ENCODE peak calls at places on chromosomes 5 and 9, in seven cellular contexts. K, R, I, U, C, Z and B are unnamed samples.
A peak's percentile ranks its signal among the peaks of the same experiment; 100 is the strongest.

GRCh38 chr5:73506459-73506955 is 8.3 kb downstream of the BTF3 start:
- DNase-seq in K (no peak), R (no peak), I (no peak), Z (no peak), C (no peak), U (no peak), B (no peak)

GRCh38 chr9:124831642-124832364 is 21.5 kb upstream of the WDR38 start:
- DNase-seq in K (no peak), C (no peak), U (no peak), Z (no peak), I (no peak), R (no peak), B (no peak)

GRCh38 chr5:163409384-163409783 is 28.0 kb upstream of the CCNG1 start:
- DNase-seq in I (no peak), U (no peak), Z (no peak), R (no peak), K (no peak), C (no peak), B (no peak)

GRCh38 chr9:138063033-138063432 is 185.5 kb downstream of the CACNA1B start:
- DNase-seq in Z (no peak), C (no peak), K (no peak), U (no peak), R (no peak), I (no peak), B (no peak)

GRCh38 chr9:127711226-127711701 is 4.2 kb downstream of the PTRH1 start:
- DNase-seq in R (peak; percentile 48), C (peak; percentile 57), K (peak; percentile 56), U (no peak), Z (no peak), I (no peak), B (peak; percentile 71)

GRCh38 chr5:127011151-127011550 is 19.2 kb downstream of the MARCHF3 start:
- DNase-seq in I (no peak), K (no peak), C (no peak), R (no peak), U (no peak), Z (no peak), B (no peak)

GRCh38 chr9:14263707-14264483 is 50.0 kb downstream of the NFIB start:
- DNase-seq in U (no peak), Z (no peak), R (no peak), I (no peak), C (no peak), K (no peak), B (no peak)

GRCh38 chr9:5626727-5627634 is 1.9 kb upstream of the RIC1 start:
- DNase-seq in I (peak; percentile 35), Z (no peak), R (no peak), K (no peak), U (no peak), C (no peak), B (no peak)

GRCh38 chr5:181243020-181243520 is 636 bp downstream of the RACK1 start:
- DNase-seq in U (no peak), K (no peak), R (no peak), I (no peak), C (no peak), Z (no peak), B (no peak)

GRCh38 chr5:100903036-100903887 is at the start of gene ST8SIA4:
- DNase-seq in I (peak; percentile 87), K (peak; percentile 1), R (peak; percentile 81), U (peak; percentile 88), Z (peak; percentile 87), C (peak; percentile 8), B (peak; percentile 84)

GRCh38 chr5:67133781-67134180 is 62.8 kb downstream of the CD180 start:
- DNase-seq in Z (no peak), U (no peak), K (peak; percentile 77), I (no peak), R (no peak), C (no peak), B (no peak)

GRCh38 chr5:22649076-22649475 is 204.1 kb downstream of the CDH12 start:
- DNase-seq in U (no peak), R (no peak), Z (no peak), C (no peak), K (peak; percentile 63), I (peak; percentile 32), B (no peak)

GRCh38 chr5:58133631-58134296 is 326.1 kb downstream of the PLK2 start:
- DNase-seq in C (no peak), Z (no peak), U (no peak), R (no peak), I (no peak), K (no peak), B (peak; percentile 4)

GRCh38 chr9:116391306-116391900 is 237.8 kb downstream of the PAPPA start:
- DNase-seq in U (no peak), Z (no peak), I (no peak), R (no peak), K (no peak), C (no peak), B (no peak)

GRCh38 chr5:95759634-95760033 is 28.5 kb downstream of the RHOBTB3 start:
- DNase-seq in U (no peak), K (no peak), Z (no peak), R (no peak), I (no peak), C (no peak), B (no peak)

GRCh38 chr5:109506556-109506955 is 96.8 kb upstream of the PJA2 start:
- DNase-seq in U (no peak), K (no peak), R (no peak), C (no peak), Z (no peak), I (no peak), B (no peak)

GRCh38 chr9:134356496-134357470 is 30.5 kb downstream of the RXRA start:
- DNase-seq in I (peak; percentile 56), Z (no peak), R (no peak), C (no peak), U (no peak), K (no peak), B (no peak)

GRCh38 chr9:135028956-135029355 is 58.5 kb upstream of the OLFM1 start:
- DNase-seq in I (no peak), U (no peak), Z (no peak), K (no peak), C (no peak), R (no peak), B (no peak)

GRCh38 chr9:101991926-101992325 is 253.5 kb upstream of the GRIN3A start:
- DNase-seq in C (no peak), I (no peak), U (no peak), R (no peak), Z (no peak), K (no peak), B (no peak)

GRCh38 chr9:121326130-121326838 is 43.8 kb downstream of the STOM start:
- DNase-seq in I (peak; percentile 39), Z (no peak), U (no peak), K (no peak), C (no peak), R (no peak), B (no peak)

GRCh38 chr9:18478517-18479361 is 4.8 kb downstream of the ADAMTSL1 start:
- DNase-seq in C (no peak), R (no peak), I (no peak), U (no peak), K (no peak), Z (no peak), B (no peak)